ENCODE peak calls at places on chromosomes 2 and 18, in five cellular contexts. One of them, this sample, is unnamed.
A peak's percentile ranks its signal among the peaks of the same experiment; 100 is the strongest.

GRCh38 chr2:54409752-54410151 is 46.4 kb upstream of the SPTBN1 start:
- DNase-seq in mesothelial cell of epicardium: no peak
- DNase-seq in left ventricle myocardium inferior: no peak
- DNase-seq in Peyer's patch: no peak
- DNase-seq in cardiac fibroblast: no peak
- DNase-seq in this sample: peak; percentile 14

GRCh38 chr2:205411558-205411957 is 270.7 kb upstream of the NRP2 start:
- DNase-seq in mesothelial cell of epicardium: no peak
- DNase-seq in left ventricle myocardium inferior: no peak
- DNase-seq in Peyer's patch: no peak
- DNase-seq in cardiac fibroblast: peak; percentile 37
- DNase-seq in this sample: no peak

GRCh38 chr2:31282634-31283033 is 48.7 kb downstream of the EHD3 start:
- DNase-seq in mesothelial cell of epicardium: no peak
- DNase-seq in left ventricle myocardium inferior: no peak
- DNase-seq in Peyer's patch: no peak
- DNase-seq in cardiac fibroblast: no peak
- DNase-seq in this sample: no peak

GRCh38 chr18:25239636-25240468 is 112.1 kb downstream of the ZNF521 start:
- DNase-seq in mesothelial cell of epicardium: no peak
- DNase-seq in left ventricle myocardium inferior: no peak
- DNase-seq in Peyer's patch: no peak
- DNase-seq in cardiac fibroblast: peak; percentile 65
- DNase-seq in this sample: no peak

GRCh38 chr18:67417864-67418523 is 98.5 kb downstream of the DSEL start:
- DNase-seq in mesothelial cell of epicardium: no peak
- DNase-seq in left ventricle myocardium inferior: no peak
- DNase-seq in Peyer's patch: no peak
- DNase-seq in cardiac fibroblast: peak; percentile 51
- DNase-seq in this sample: no peak

GRCh38 chr18:6741290-6741689 is 11.8 kb downstream of the ARHGAP28 start:
- DNase-seq in mesothelial cell of epicardium: no peak
- DNase-seq in left ventricle myocardium inferior: no peak
- DNase-seq in Peyer's patch: no peak
- DNase-seq in cardiac fibroblast: peak; percentile 96
- DNase-seq in this sample: no peak

GRCh38 chr2:3302421-3302750 is 75.2 kb downstream of the EIPR1 start:
- DNase-seq in mesothelial cell of epicardium: no peak
- DNase-seq in left ventricle myocardium inferior: no peak
- DNase-seq in Peyer's patch: no peak
- DNase-seq in cardiac fibroblast: no peak
- DNase-seq in this sample: peak; percentile 9

GRCh38 chr2:116988303-116988702 is 826.2 kb upstream of the DDX18 start:
- DNase-seq in mesothelial cell of epicardium: no peak
- DNase-seq in left ventricle myocardium inferior: no peak
- DNase-seq in Peyer's patch: no peak
- DNase-seq in cardiac fibroblast: no peak
- DNase-seq in this sample: no peak

GRCh38 chr2:210445116-210445707 is 31.3 kb downstream of the LANCL1 start:
- DNase-seq in mesothelial cell of epicardium: no peak
- DNase-seq in left ventricle myocardium inferior: no peak
- DNase-seq in Peyer's patch: no peak
- DNase-seq in cardiac fibroblast: peak; percentile 41
- DNase-seq in this sample: no peak

GRCh38 chr2:70828115-70828514 is 7.5 kb downstream of the CD207 start:
- DNase-seq in mesothelial cell of epicardium: no peak
- DNase-seq in left ventricle myocardium inferior: no peak
- DNase-seq in Peyer's patch: no peak
- DNase-seq in cardiac fibroblast: no peak
- DNase-seq in this sample: no peak

GRCh38 chr2:238166391-238167343 is 7.9 kb downstream of the ERFE start:
- DNase-seq in mesothelial cell of epicardium: no peak
- DNase-seq in left ventricle myocardium inferior: peak; percentile 12
- DNase-seq in Peyer's patch: no peak
- DNase-seq in cardiac fibroblast: no peak
- DNase-seq in this sample: no peak

GRCh38 chr2:12948963-12949353 is 232.2 kb downstream of the TRIB2 start:
- DNase-seq in mesothelial cell of epicardium: no peak
- DNase-seq in left ventricle myocardium inferior: no peak
- DNase-seq in Peyer's patch: no peak
- DNase-seq in cardiac fibroblast: no peak
- DNase-seq in this sample: no peak

GRCh38 chr18:1017227-1017626 is 112.6 kb downstream of the ADCYAP1 start:
- DNase-seq in mesothelial cell of epicardium: no peak
- DNase-seq in left ventricle myocardium inferior: no peak
- DNase-seq in Peyer's patch: no peak
- DNase-seq in cardiac fibroblast: no peak
- DNase-seq in this sample: no peak

GRCh38 chr18:26185267-26185666 is 41.0 kb upstream of the TAF4B start:
- DNase-seq in mesothelial cell of epicardium: no peak
- DNase-seq in left ventricle myocardium inferior: no peak
- DNase-seq in Peyer's patch: no peak
- DNase-seq in cardiac fibroblast: no peak
- DNase-seq in this sample: no peak

GRCh38 chr2:152042636-152043615 is 55.9 kb downstream of the CACNB4 start:
- DNase-seq in mesothelial cell of epicardium: no peak
- DNase-seq in left ventricle myocardium inferior: no peak
- DNase-seq in Peyer's patch: no peak
- DNase-seq in cardiac fibroblast: no peak
- DNase-seq in this sample: no peak

GRCh38 chr2:112482309-112483046 is 522 bp downstream of the TTL start:
- DNase-seq in mesothelial cell of epicardium: peak; percentile 63
- DNase-seq in left ventricle myocardium inferior: peak; percentile 24
- DNase-seq in Peyer's patch: peak; percentile 31
- DNase-seq in cardiac fibroblast: peak; percentile 39
- DNase-seq in this sample: peak; percentile 39

GRCh38 chr18:44520981-44521672 is 159.6 kb upstream of the SETBP1 start:
- DNase-seq in mesothelial cell of epicardium: no peak
- DNase-seq in left ventricle myocardium inferior: no peak
- DNase-seq in Peyer's patch: no peak
- DNase-seq in cardiac fibroblast: no peak
- DNase-seq in this sample: no peak

GRCh38 chr2:9150568-9150900 is 56.1 kb upstream of the ASAP2 start:
- DNase-seq in mesothelial cell of epicardium: no peak
- DNase-seq in left ventricle myocardium inferior: no peak
- DNase-seq in Peyer's patch: no peak
- DNase-seq in cardiac fibroblast: no peak
- DNase-seq in this sample: no peak

GRCh38 chr2:36562973-36563532 is 34.9 kb downstream of the FEZ2 start:
- DNase-seq in mesothelial cell of epicardium: no peak
- DNase-seq in left ventricle myocardium inferior: no peak
- DNase-seq in Peyer's patch: no peak
- DNase-seq in cardiac fibroblast: peak; percentile 73
- DNase-seq in this sample: no peak

GRCh38 chr2:177464549-177464948 is 72.0 kb downstream of the AGPS start:
- DNase-seq in mesothelial cell of epicardium: no peak
- DNase-seq in left ventricle myocardium inferior: no peak
- DNase-seq in Peyer's patch: no peak
- DNase-seq in cardiac fibroblast: no peak
- DNase-seq in this sample: no peak

GRCh38 chr2:150137338-150137737 is 350.1 kb downstream of the RND3 start:
- DNase-seq in mesothelial cell of epicardium: no peak
- DNase-seq in left ventricle myocardium inferior: no peak
- DNase-seq in Peyer's patch: no peak
- DNase-seq in cardiac fibroblast: no peak
- DNase-seq in this sample: no peak

GRCh38 chr2:201118957-201119848 is 3.2 kb downstream of the CFLAR start:
- DNase-seq in mesothelial cell of epicardium: no peak
- DNase-seq in left ventricle myocardium inferior: no peak
- DNase-seq in Peyer's patch: no peak
- DNase-seq in cardiac fibroblast: peak; percentile 60
- DNase-seq in this sample: no peak

GRCh38 chr2:9235388-9236344 is 29.1 kb downstream of the ASAP2 start:
- DNase-seq in mesothelial cell of epicardium: peak; percentile 58
- DNase-seq in left ventricle myocardium inferior: no peak
- DNase-seq in Peyer's patch: no peak
- DNase-seq in cardiac fibroblast: peak; percentile 66
- DNase-seq in this sample: no peak

GRCh38 chr2:3051266-3051665 is 326.4 kb downstream of the EIPR1 start:
- DNase-seq in mesothelial cell of epicardium: no peak
- DNase-seq in left ventricle myocardium inferior: no peak
- DNase-seq in Peyer's patch: no peak
- DNase-seq in cardiac fibroblast: no peak
- DNase-seq in this sample: no peak

GRCh38 chr2:37570773-37571570 is 100.5 kb downstream of the CDC42EP3 start:
- DNase-seq in mesothelial cell of epicardium: no peak
- DNase-seq in left ventricle myocardium inferior: no peak
- DNase-seq in Peyer's patch: no peak
- DNase-seq in cardiac fibroblast: peak; percentile 75
- DNase-seq in this sample: no peak

GRCh38 chr2:163417596-163418337 is 318.0 kb downstream of the FIGN start:
- DNase-seq in mesothelial cell of epicardium: no peak
- DNase-seq in left ventricle myocardium inferior: no peak
- DNase-seq in Peyer's patch: no peak
- DNase-seq in cardiac fibroblast: no peak
- DNase-seq in this sample: no peak

GRCh38 chr18:22091341-22091740 is 78.0 kb upstream of the GATA6 start:
- DNase-seq in mesothelial cell of epicardium: no peak
- DNase-seq in left ventricle myocardium inferior: no peak
- DNase-seq in Peyer's patch: no peak
- DNase-seq in cardiac fibroblast: no peak
- DNase-seq in this sample: no peak

GRCh38 chr2:8148260-8148880 is 533.5 kb upstream of the ID2 start:
- DNase-seq in mesothelial cell of epicardium: no peak
- DNase-seq in left ventricle myocardium inferior: no peak
- DNase-seq in Peyer's patch: no peak
- DNase-seq in cardiac fibroblast: peak; percentile 80
- DNase-seq in this sample: no peak

GRCh38 chr2:212911011-212911410 is 240.4 kb downstream of the IKZF2 start:
- DNase-seq in mesothelial cell of epicardium: no peak
- DNase-seq in left ventricle myocardium inferior: no peak
- DNase-seq in Peyer's patch: no peak
- DNase-seq in cardiac fibroblast: no peak
- DNase-seq in this sample: no peak

GRCh38 chr2:239473211-239473805 is 72.5 kb upstream of the HDAC4 start:
- DNase-seq in mesothelial cell of epicardium: no peak
- DNase-seq in left ventricle myocardium inferior: no peak
- DNase-seq in Peyer's patch: no peak
- DNase-seq in cardiac fibroblast: no peak
- DNase-seq in this sample: no peak

GRCh38 chr2:168114021-168114420 is 133.4 kb downstream of the STK39 start:
- DNase-seq in mesothelial cell of epicardium: no peak
- DNase-seq in left ventricle myocardium inferior: no peak
- DNase-seq in Peyer's patch: no peak
- DNase-seq in cardiac fibroblast: peak; percentile 72
- DNase-seq in this sample: no peak

GRCh38 chr2:163259489-163259888 is 420.9 kb upstream of the KCNH7 start:
- DNase-seq in mesothelial cell of epicardium: no peak
- DNase-seq in left ventricle myocardium inferior: no peak
- DNase-seq in Peyer's patch: no peak
- DNase-seq in cardiac fibroblast: no peak
- DNase-seq in this sample: no peak

GRCh38 chr2:96888082-96889011 is 18.5 kb upstream of the SEMA4C start:
- DNase-seq in mesothelial cell of epicardium: peak; percentile 57
- DNase-seq in left ventricle myocardium inferior: peak; percentile 44
- DNase-seq in Peyer's patch: no peak
- DNase-seq in cardiac fibroblast: no peak
- DNase-seq in this sample: no peak

DNA sequence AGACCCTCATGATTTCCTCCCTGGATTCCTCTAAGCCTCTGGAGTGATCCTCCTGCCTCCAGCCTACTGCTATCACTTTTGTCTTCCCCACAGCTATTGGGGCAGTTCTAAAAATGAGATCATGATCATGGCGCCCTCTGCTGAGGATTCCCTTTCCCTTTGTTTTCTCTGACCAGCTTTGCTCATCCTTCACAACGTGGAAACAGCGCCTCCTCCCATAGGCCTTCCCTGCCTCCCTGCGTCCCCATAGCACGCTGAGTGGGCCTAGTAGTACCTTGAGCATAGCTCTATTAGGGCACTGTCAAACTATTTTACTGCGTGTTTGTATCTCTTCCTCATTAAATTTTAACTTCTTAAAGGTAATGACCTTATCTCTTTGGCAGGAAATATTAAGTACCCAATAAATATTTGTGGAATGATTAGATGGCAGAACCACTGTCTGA is 207.0 kb upstream of the FANCL start:
- DNase-seq in mesothelial cell of epicardium: peak; percentile 48
- DNase-seq in left ventricle myocardium inferior: peak; percentile 20
- DNase-seq in Peyer's patch: no peak
- DNase-seq in cardiac fibroblast: peak; percentile 68
- DNase-seq in this sample: peak; percentile 67
- TF ChIP-seq CTCF in mesothelial cell of epicardium: peak; percentile 23
- TF ChIP-seq CTCF in left ventricle myocardium inferior: peak; percentile 59
- TF ChIP-seq CTCF in Peyer's patch: peak; percentile 59
- TF ChIP-seq CTCF in cardiac fibroblast: peak; percentile 58
- TF ChIP-seq CTCF in this sample: peak; percentile 63

GRCh38 chr18:3666526-3667254 is 216.7 kb downstream of the TGIF1 start:
- DNase-seq in mesothelial cell of epicardium: no peak
- DNase-seq in left ventricle myocardium inferior: no peak
- DNase-seq in Peyer's patch: no peak
- DNase-seq in cardiac fibroblast: no peak
- DNase-seq in this sample: no peak
- TF ChIP-seq CTCF in mesothelial cell of epicardium: no peak
- TF ChIP-seq CTCF in left ventricle myocardium inferior: peak; percentile 6
- TF ChIP-seq CTCF in Peyer's patch: no peak
- TF ChIP-seq CTCF in cardiac fibroblast: no peak
- TF ChIP-seq CTCF in this sample: peak; percentile 4

GRCh38 chr2:60109744-60110143 is 443.7 kb downstream of the BCL11A start:
- DNase-seq in mesothelial cell of epicardium: no peak
- DNase-seq in left ventricle myocardium inferior: no peak
- DNase-seq in Peyer's patch: no peak
- DNase-seq in cardiac fibroblast: no peak
- DNase-seq in this sample: no peak
- TF ChIP-seq CTCF in mesothelial cell of epicardium: no peak
- TF ChIP-seq CTCF in left ventricle myocardium inferior: no peak
- TF ChIP-seq CTCF in Peyer's patch: no peak
- TF ChIP-seq CTCF in cardiac fibroblast: no peak
- TF ChIP-seq CTCF in this sample: no peak

GRCh38 chr2:224039080-224039769 is at the start of gene SERPINE2:
- DNase-seq in mesothelial cell of epicardium: peak; percentile 58
- DNase-seq in left ventricle myocardium inferior: peak; percentile 57
- DNase-seq in Peyer's patch: peak; percentile 24
- DNase-seq in cardiac fibroblast: peak; percentile 67
- DNase-seq in this sample: peak; percentile 61
- TF ChIP-seq CTCF in mesothelial cell of epicardium: no peak
- TF ChIP-seq CTCF in left ventricle myocardium inferior: peak; percentile 50
- TF ChIP-seq CTCF in Peyer's patch: peak; percentile 59
- TF ChIP-seq CTCF in cardiac fibroblast: peak; percentile 57
- TF ChIP-seq CTCF in this sample: peak; percentile 26

GRCh38 chr2:14942991-14943390 is 310.5 kb downstream of the LRATD1 start:
- DNase-seq in mesothelial cell of epicardium: no peak
- DNase-seq in left ventricle myocardium inferior: no peak
- DNase-seq in Peyer's patch: no peak
- DNase-seq in cardiac fibroblast: no peak
- DNase-seq in this sample: no peak
- TF ChIP-seq CTCF in mesothelial cell of epicardium: no peak
- TF ChIP-seq CTCF in left ventricle myocardium inferior: no peak
- TF ChIP-seq CTCF in Peyer's patch: no peak
- TF ChIP-seq CTCF in cardiac fibroblast: no peak
- TF ChIP-seq CTCF in this sample: no peak